ENCODE peak calls at places on chromosome 16, in eight cellular contexts. J is cardiac fibroblast, L is uterus, W is fibroblast of the aortic adventitia, T is A549, O is left ventricle myocardium inferior, K is GM20000, H is Calu3. M is an unnamed sample.

GRCh38 chr16:27634781-27635180 is 84.8 kb downstream of the KATNIP start:
- DNase-seq in J (no peak), L (no peak), W (no peak), T (no peak), O (no peak), K (no peak), H (no peak), M (no peak)

GRCh38 chr16:57128787-57129389 is 36.5 kb downstream of the CPNE2 start:
- DNase-seq in J (no peak), L (no peak), W (no peak), T (no peak), O (no peak), K (no peak), H (no peak), M (no peak)

GRCh38 chr16:46746821-46747776 is 1.0 kb downstream of the MYLK3 start:
- DNase-seq in J (no peak), L (no peak), W (no peak), T (no peak), O (peak), K (no peak), H (no peak), M (peak)

GRCh38 chr16:25151996-25152395 is 40.5 kb downstream of the LCMT1 start:
- DNase-seq in J (peak), L (no peak), W (peak), T (no peak), O (no peak), K (no peak), H (peak), M (no peak)

GRCh38 chr16:83011101-83011720 is 384.4 kb downstream of the CDH13 start:
- DNase-seq in J (peak), L (no peak), W (no peak), T (no peak), O (no peak), K (no peak), H (no peak), M (no peak)

GRCh38 chr16:81863630-81864352 is 84.7 kb downstream of the PLCG2 start:
- DNase-seq in J (no peak), L (no peak), W (no peak), T (no peak), O (no peak), K (peak), H (no peak), M (peak)

GRCh38 chr16:27430923-27431484 is 29.0 kb downstream of the IL21R start:
- DNase-seq in J (peak), L (no peak), W (no peak), T (no peak), O (no peak), K (no peak), H (no peak), M (peak)

GRCh38 chr16:74224828-74225227 is 71.8 kb upstream of the PSMD7 start:
- DNase-seq in J (peak), L (no peak), W (peak), T (no peak), O (no peak), K (no peak), H (no peak), M (no peak)

GRCh38 chr16:69563605-69564580 is 1.9 kb upstream of the NFAT5 start:
- DNase-seq in J (peak), L (no peak), W (peak), T (no peak), O (no peak), K (peak), H (peak), M (no peak)

GRCh38 chr16:79605999-79606398 is 5.5 kb upstream of the MAF start:
- DNase-seq in J (no peak), L (peak), W (no peak), T (peak), O (no peak), K (no peak), H (no peak), M (no peak)

GRCh38 chr16:19765860-19766553 is 47.9 kb downstream of the IQCK start:
- DNase-seq in J (no peak), L (no peak), W (peak), T (no peak), O (peak), K (no peak), H (no peak), M (no peak)

GRCh38 chr16:81542609-81543570 is 98.3 kb downstream of the CMIP start:
- DNase-seq in J (no peak), L (no peak), W (no peak), T (no peak), O (no peak), K (no peak), H (no peak), M (no peak)

GRCh38 chr16:72560617-72561016 is 388.7 kb upstream of the PMFBP1 start:
- DNase-seq in J (peak), L (no peak), W (peak), T (no peak), O (no peak), K (no peak), H (no peak), M (no peak)

GRCh38 chr16:11354733-11355574 is 9.7 kb downstream of the RMI2 start:
- DNase-seq in J (no peak), L (no peak), W (peak), T (no peak), O (no peak), K (peak), H (no peak), M (no peak)

GRCh38 chr16:22188595-22189442 is 17.3 kb upstream of the EEF2K start:
- DNase-seq in J (peak), L (peak), W (peak), T (peak), O (peak), K (peak), H (peak), M (peak)

GRCh38 chr16:399278-400019 is 2.2 kb upstream of the DECR2 start:
- DNase-seq in J (no peak), L (no peak), W (no peak), T (no peak), O (no peak), K (no peak), H (no peak), M (no peak)

GRCh38 chr16:72221216-72221995 is 49.5 kb upstream of the PMFBP1 start:
- DNase-seq in J (peak), L (no peak), W (no peak), T (no peak), O (no peak), K (no peak), H (no peak), M (no peak)

GRCh38 chr16:70605284-70605659 is 41.1 kb upstream of the IL34 start:
- DNase-seq in J (peak), L (no peak), W (peak), T (no peak), O (no peak), K (no peak), H (no peak), M (no peak)

GRCh38 chr16:81703177-81704155 is 75.6 kb upstream of the PLCG2 start:
- DNase-seq in J (peak), L (no peak), W (peak), T (peak), O (peak), K (no peak), H (no peak), M (no peak)

GRCh38 chr16:24539850-24540484 is 601 bp downstream of the RBBP6 start:
- DNase-seq in J (no peak), L (peak), W (no peak), T (no peak), O (peak), K (no peak), H (peak), M (no peak)

GRCh38 chr16:70658921-70659320 is 12.6 kb downstream of the IL34 start:
- DNase-seq in J (no peak), L (no peak), W (no peak), T (no peak), O (no peak), K (no peak), H (no peak), M (no peak)

GRCh38 chr16:54242199-54242598 is 44.4 kb downstream of the IRX3 start:
- DNase-seq in J (no peak), L (no peak), W (no peak), T (no peak), O (no peak), K (no peak), H (peak), M (peak)

GRCh38 chr16:17031484-17032268 is 439.1 kb downstream of the XYLT1 start:
- DNase-seq in J (no peak), L (no peak), W (no peak), T (no peak), O (no peak), K (no peak), H (no peak), M (no peak)

GRCh38 chr16:17459903-17460521 is 10.7 kb downstream of the XYLT1 start:
- DNase-seq in J (peak), L (peak), W (no peak), T (no peak), O (no peak), K (peak), H (no peak), M (no peak)

GRCh38 chr16:8739989-8740704 is 57.3 kb downstream of the TMEM186 start:
- DNase-seq in J (no peak), L (no peak), W (no peak), T (no peak), O (no peak), K (no peak), H (no peak), M (no peak)

GRCh38 chr16:8736123-8736680 is 61.2 kb downstream of the TMEM186 start:
- DNase-seq in J (no peak), L (no peak), W (no peak), T (no peak), O (no peak), K (no peak), H (no peak), M (no peak)

GRCh38 chr16:8739151-8739550 is 58.3 kb downstream of the TMEM186 start:
- DNase-seq in J (no peak), L (no peak), W (no peak), T (no peak), O (no peak), K (no peak), H (no peak), M (no peak)

GRCh38 chr16:8740775-8741355 is 56.6 kb downstream of the TMEM186 start:
- DNase-seq in J (no peak), L (no peak), W (no peak), T (no peak), O (no peak), K (no peak), H (no peak), M (no peak)

DNA sequence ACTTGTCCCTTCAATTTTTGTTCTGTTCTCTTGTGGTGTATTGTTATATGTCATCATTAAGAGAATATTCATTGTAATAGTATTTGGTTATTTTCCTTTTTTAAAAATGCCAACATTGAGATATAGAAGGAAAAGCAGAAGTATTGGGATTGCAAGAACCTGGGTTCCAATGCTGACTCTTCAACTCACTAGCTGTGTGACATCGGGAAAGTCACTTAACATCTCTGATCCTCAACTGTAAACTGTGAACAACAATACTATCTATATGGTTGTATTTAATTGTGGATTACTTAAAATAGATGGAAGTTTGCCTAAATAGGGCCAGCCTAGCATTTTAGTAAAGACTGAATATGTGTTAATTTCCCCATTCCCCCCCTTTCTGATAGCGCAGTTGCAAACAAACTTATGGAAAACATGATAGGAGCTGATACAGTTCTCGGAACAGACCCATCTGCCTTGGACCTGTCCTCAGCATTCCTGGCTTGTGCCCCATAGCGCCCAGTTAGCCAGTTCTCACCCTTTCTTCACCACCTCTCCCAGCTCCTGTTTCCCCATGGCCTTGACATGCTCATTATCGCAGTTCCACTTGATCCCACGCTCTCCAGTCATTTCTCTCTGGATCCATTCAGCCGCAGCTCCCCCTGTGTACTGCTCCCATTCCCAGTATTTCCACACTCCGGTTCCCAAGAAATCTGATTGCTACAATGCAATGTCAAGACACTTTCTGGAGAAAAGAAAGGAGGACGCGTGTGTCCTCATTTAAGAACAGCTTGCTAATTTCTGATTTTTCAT is 55.6 kb downstream of the TMEM186 start:
- DNase-seq in J (no peak), L (no peak), W (no peak), T (no peak), O (no peak), K (no peak), H (no peak), M (no peak)
- TF ChIP-seq CTCF in J (no peak), L (no peak), W (no peak), T (no peak), O (no peak), K (no peak), H (no peak), M (no peak)

GRCh38 chr16:49464877-49465504 is 91.4 kb downstream of the C16orf78 start:
- DNase-seq in J (no peak), L (no peak), W (no peak), T (no peak), O (no peak), K (peak), H (no peak), M (peak)
- TF ChIP-seq CTCF in J (peak), L (no peak), W (peak), T (no peak), O (peak), K (peak), H (no peak), M (peak)

GRCh38 chr16:28822520-28823290 is at the start of gene ATXN2L:
- DNase-seq in J (peak), L (peak), W (peak), T (peak), O (peak), K (peak), H (peak), M (peak)
- TF ChIP-seq CTCF in J (peak), L (peak), W (no peak), T (no peak), O (peak), K (no peak), H (no peak), M (no peak)

GRCh38 chr16:84982434-84982833 is 28.9 kb downstream of the ZDHHC7 start:
- DNase-seq in J (no peak), L (no peak), W (no peak), T (no peak), O (no peak), K (no peak), H (peak), M (no peak)
- TF ChIP-seq CTCF in J (no peak), L (no peak), W (no peak), T (no peak), O (peak), K (no peak), H (no peak), M (no peak)